ENCODE peak calls at places on chromosome 4, in four cellular contexts. R is ascending aorta, P is OCI-LY7, J is mucosa of descending colon. C is an unnamed sample. For H3K4me1, the result is how much of the 10 kb centered on the place peaks cover.

GRCh38 chr4:79575709-79576479 is 167.9 kb upstream of the GK2 start:
- DNase-seq in J (no peak), R (no peak), P (no peak), C (no peak)

GRCh38 chr4:3270141-3270611 is 21.2 kb downstream of the MSANTD1 start:
- DNase-seq in P (no peak), R (no peak), J (no peak), C (no peak)

GRCh38 chr4:37567781-37568180 is 118.4 kb downstream of the RELL1 start:
- DNase-seq in J (no peak), R (no peak), P (no peak), C (no peak)

GRCh38 chr4:138118270-138118669 is 123.9 kb downstream of the SLC7A11 start:
- DNase-seq in P (no peak), J (no peak), R (no peak), C (no peak)

GRCh38 chr4:90145331-90145730 is 18.1 kb downstream of the CCSER1 start:
- DNase-seq in J (no peak), P (no peak), R (no peak), C (no peak)

GRCh38 chr4:8387615-8388266 is 52.8 kb downstream of the ACOX3 start:
- DNase-seq in R (no peak), J (peak), P (no peak), C (no peak)

GRCh38 chr4:8538703-8539567 is 41.3 kb upstream of the GPR78 start:
- DNase-seq in J (no peak), R (no peak), P (no peak), C (no peak)

GRCh38 chr4:29588615-29589014 is 1131.6 kb upstream of the PCDH7 start:
- DNase-seq in J (no peak), P (no peak), R (no peak), C (no peak)

GRCh38 chr4:106717094-106717493 is 319.0 kb downstream of the DKK2 start:
- DNase-seq in R (no peak), P (no peak), J (no peak), C (no peak)

GRCh38 chr4:12846368-12846767 is 637.8 kb downstream of the RAB28 start:
- DNase-seq in R (no peak), J (no peak), P (no peak), C (no peak)

GRCh38 chr4:158777423-158777822 is 8.6 kb downstream of the FNIP2 start:
- DNase-seq in P (no peak), J (peak), R (no peak), C (no peak)

GRCh38 chr4:25953740-25954139 is 39.7 kb downstream of the SMIM20 start:
- DNase-seq in P (no peak), R (no peak), J (no peak), C (no peak)

GRCh38 chr4:140059159-140059558 is 94.8 kb downstream of the MAML3 start:
- DNase-seq in P (no peak), J (no peak), R (no peak), C (no peak)

GRCh38 chr4:130849985-130850632 is 1754.2 kb downstream of the C4orf33 start:
- DNase-seq in R (no peak), P (no peak), J (no peak), C (no peak)

GRCh38 chr4:20662851-20663250 is 37.4 kb upstream of the PACRGL start:
- DNase-seq in R (no peak), J (no peak), P (no peak), C (no peak)

GRCh38 chr4:1583859-1584258 is 100.3 kb downstream of the FAM53A start:
- DNase-seq in R (no peak), J (no peak), P (no peak), C (no peak)

GRCh38 chr4:125787707-125788106 is 473.0 kb downstream of the FAT4 start:
- DNase-seq in P (no peak), R (no peak), J (no peak), C (no peak)

GRCh38 chr4:165634766-165635165 is 238.3 kb upstream of the TLL1 start:
- DNase-seq in R (no peak), J (no peak), P (no peak), C (no peak)

GRCh38 chr4:75653845-75654503 is 19.2 kb downstream of the G3BP2 start:
- DNase-seq in R (no peak), J (no peak), P (no peak), C (no peak)

GRCh38 chr4:173334891-173335754 is 965 bp upstream of the HMGB2 start:
- DNase-seq in J (peak), P (peak), R (peak), C (no peak)

GRCh38 chr4:113449407-113449974 is 312.0 kb downstream of the CAMK2D start:
- DNase-seq in R (no peak), J (no peak), P (no peak), C (no peak)

GRCh38 chr4:138639018-138639876 is 376.3 kb upstream of the NOCT start:
- DNase-seq in J (no peak), P (no peak), R (no peak), C (no peak)

GRCh38 chr4:138925495-138925894 is 90.1 kb upstream of the NOCT start:
- DNase-seq in J (no peak), P (no peak), R (no peak), C (no peak)

GRCh38 chr4:90181644-90182043 is 54.5 kb downstream of the CCSER1 start:
- DNase-seq in R (no peak), J (no peak), P (no peak), C (no peak)

GRCh38 chr4:13530823-13531608 is 13.3 kb downstream of the NKX3-2 start:
- DNase-seq in J (no peak), P (no peak), R (no peak), C (no peak)

GRCh38 chr4:48047421-48047844 is 30.9 kb downstream of the NIPAL1 start:
- DNase-seq in P (peak), R (no peak), J (no peak), C (peak)

GRCh38 chr4:153759407-153760226 is at the start of gene RNF175:
- DNase-seq in J (no peak), R (no peak), P (no peak), C (no peak)

GRCh38 chr4:74097631-74098550 is 1.1 kb downstream of the CXCL2 start:
- DNase-seq in J (no peak), P (no peak), R (no peak), C (no peak)

GRCh38 chr4:182023469-182023868 is 219.7 kb upstream of the TENM3 start:
- DNase-seq in R (no peak), J (no peak), P (no peak), C (no peak)

GRCh38 chr4:7156273-7157139 is 35.8 kb upstream of the SORCS2 start:
- DNase-seq in P (no peak), R (no peak), J (no peak), C (no peak)

GRCh38 chr4:153227501-153227900 is 23.3 kb downstream of the TRIM2 start:
- DNase-seq in R (no peak), J (no peak), P (no peak), C (no peak)

GRCh38 chr4:69714086-69714485 is 46.3 kb downstream of the SULT1B1 start:
- DNase-seq in R (no peak), J (no peak), P (no peak), C (no peak)

GRCh38 chr4:152524429-152524828 is 11.5 kb downstream of the FBXW7 start:
- DNase-seq in R (no peak), J (no peak), P (no peak), C (no peak)

GRCh38 chr4:153137677-153138630 is 66.3 kb upstream of the TRIM2 start:
- DNase-seq in J (no peak), R (no peak), P (no peak), C (no peak)

GRCh38 chr4:152586668-152587067 is 50.8 kb upstream of the FBXW7 start:
- DNase-seq in R (no peak), J (no peak), P (no peak), C (no peak)

GRCh38 chr4:24405926-24406325 is 178.4 kb downstream of the DHX15 start:
- DNase-seq in R (no peak), P (no peak), J (no peak), C (no peak)

GRCh38 chr4:152247271-152247975 is 288.5 kb downstream of the FBXW7 start:
- DNase-seq in J (no peak), P (no peak), R (no peak), C (no peak)

GRCh38 chr4:187603093-187603395 is 392.5 kb upstream of the ZFP42 start:
- DNase-seq in R (no peak), J (no peak), P (no peak), C (no peak)

GRCh38 chr4:38567448-38567847 is 96.6 kb upstream of the KLF3 start:
- DNase-seq in P (no peak), R (no peak), J (no peak), C (no peak)

GRCh38 chr4:4578981-4579380 is 37.1 kb upstream of the STX18 start:
- DNase-seq in R (no peak), P (no peak), J (no peak), C (no peak)

GRCh38 chr4:142598132-142598531 is 248.0 kb downstream of the INPP4B start:
- DNase-seq in R (no peak), J (no peak), P (no peak), C (no peak)
- H3K4me1 ChIP-seq in R (under half), J (under half), P (under half), C (under half)

GRCh38 chr4:185638548-185639301 is 103.4 kb upstream of the PDLIM3 start:
- DNase-seq in J (no peak), R (no peak), P (no peak), C (no peak)
- H3K4me3 ChIP-seq in J (no peak), R (peak), P (no peak), C (no peak)

GRCh38 chr4:148903388-148903787 is 461.2 kb upstream of the NR3C2 start:
- DNase-seq in J (no peak), P (no peak), R (no peak), C (no peak)
- H3K4me1 ChIP-seq in J (under half), P (under half), R (under half), C (under half)

GRCh38 chr4:84495448-84496221 is 3.5 kb downstream of the NKX6-1 start:
- DNase-seq in J (no peak), R (no peak), P (no peak), C (no peak)
- H3K4me3 ChIP-seq in J (no peak), R (no peak), P (no peak), C (no peak)

GRCh38 chr4:155638195-155638960 is 28.3 kb upstream of the GUCY1A1 start:
- DNase-seq in J (no peak), P (no peak), R (no peak), C (no peak)
- H3K4me1 ChIP-seq in J (under half), P (under half), R (under half), C (under half)